ENCODE peak calls at places on chromosomes 6 and 20, in four cellular contexts. One of them, this sample, is unnamed.

GRCh38 chr6:47235964-47236760 is 73.5 kb downstream of the TNFRSF21 start:
- DNase-seq in AG09319: no peak
- DNase-seq in thyroid gland: peak
- DNase-seq in iris pigment epithelial cell: no peak
- DNase-seq in this sample: no peak

GRCh38 chr20:58833921-58834320 is 16.8 kb downstream of the GNAS-AS1 start:
- DNase-seq in AG09319: no peak
- DNase-seq in thyroid gland: no peak
- DNase-seq in iris pigment epithelial cell: peak
- DNase-seq in this sample: no peak

GRCh38 chr20:38434310-38434741 is 802 bp downstream of the SNHG17 start:
- DNase-seq in AG09319: no peak
- DNase-seq in thyroid gland: peak
- DNase-seq in iris pigment epithelial cell: peak
- DNase-seq in this sample: peak

GRCh38 chr6:21829126-21829525 is 235.6 kb downstream of the SOX4 start:
- DNase-seq in AG09319: no peak
- DNase-seq in thyroid gland: no peak
- DNase-seq in iris pigment epithelial cell: no peak
- DNase-seq in this sample: no peak

GRCh38 chr6:161406633-161407032 is 132.8 kb upstream of the AGPAT4 start:
- DNase-seq in AG09319: peak
- DNase-seq in thyroid gland: no peak
- DNase-seq in iris pigment epithelial cell: peak
- DNase-seq in this sample: peak

GRCh38 chr6:117600008-117600743 is 2.1 kb downstream of the GOPC start:
- DNase-seq in AG09319: no peak
- DNase-seq in thyroid gland: no peak
- DNase-seq in iris pigment epithelial cell: peak
- DNase-seq in this sample: peak

GRCh38 chr6:155882527-155883333 is 427.1 kb upstream of the NOX3 start:
- DNase-seq in AG09319: no peak
- DNase-seq in thyroid gland: no peak
- DNase-seq in iris pigment epithelial cell: peak
- DNase-seq in this sample: peak

GRCh38 chr6:27076116-27076515 is 171.4 kb upstream of the PRSS16 start:
- DNase-seq in AG09319: no peak
- DNase-seq in thyroid gland: no peak
- DNase-seq in iris pigment epithelial cell: no peak
- DNase-seq in this sample: no peak

GRCh38 chr6:56637640-56638039 is 5.0 kb downstream of the DST start:
- DNase-seq in AG09319: peak
- DNase-seq in thyroid gland: no peak
- DNase-seq in iris pigment epithelial cell: peak
- DNase-seq in this sample: peak

GRCh38 chr6:15663057-15663638 is 320 bp upstream of the DTNBP1 start:
- DNase-seq in AG09319: peak
- DNase-seq in thyroid gland: no peak
- DNase-seq in iris pigment epithelial cell: peak
- DNase-seq in this sample: peak

GRCh38 chr20:44637490-44638372 is 13.8 kb downstream of the ADA start:
- DNase-seq in AG09319: no peak
- DNase-seq in thyroid gland: peak
- DNase-seq in iris pigment epithelial cell: no peak
- DNase-seq in this sample: no peak

GRCh38 chr20:60765821-60766403 is 486.1 kb upstream of the CDH4 start:
- DNase-seq in AG09319: no peak
- DNase-seq in thyroid gland: peak
- DNase-seq in iris pigment epithelial cell: no peak
- DNase-seq in this sample: no peak

GRCh38 chr20:3613821-3614440 is 49.3 kb downstream of the GFRA4 start:
- DNase-seq in AG09319: peak
- DNase-seq in thyroid gland: peak
- DNase-seq in iris pigment epithelial cell: peak
- DNase-seq in this sample: peak

GRCh38 chr6:40083141-40083920 is 149.1 kb upstream of the MOCS1 start:
- DNase-seq in AG09319: no peak
- DNase-seq in thyroid gland: no peak
- DNase-seq in iris pigment epithelial cell: no peak
- DNase-seq in this sample: no peak

GRCh38 chr20:48734104-48734749 is 93.6 kb downstream of the PREX1 start:
- DNase-seq in AG09319: no peak
- DNase-seq in thyroid gland: no peak
- DNase-seq in iris pigment epithelial cell: no peak
- DNase-seq in this sample: no peak

GRCh38 chr6:34052071-34052825 is 93.6 kb downstream of the GRM4 start:
- DNase-seq in AG09319: no peak
- DNase-seq in thyroid gland: no peak
- DNase-seq in iris pigment epithelial cell: no peak
- DNase-seq in this sample: no peak

GRCh38 chr6:130390890-130391289 is 25.1 kb downstream of the TMEM200A start:
- DNase-seq in AG09319: no peak
- DNase-seq in thyroid gland: no peak
- DNase-seq in iris pigment epithelial cell: no peak
- DNase-seq in this sample: no peak

GRCh38 chr20:10079964-10080363 is 45.2 kb downstream of the ANKEF1 start:
- DNase-seq in AG09319: peak
- DNase-seq in thyroid gland: peak
- DNase-seq in iris pigment epithelial cell: peak
- DNase-seq in this sample: peak

GRCh38 chr6:13304580-13305255 is 23.6 kb downstream of the TBC1D7 start:
- DNase-seq in AG09319: no peak
- DNase-seq in thyroid gland: no peak
- DNase-seq in iris pigment epithelial cell: peak
- DNase-seq in this sample: no peak

GRCh38 chr6:35148167-35148741 is 7.1 kb upstream of the TCP11 start:
- DNase-seq in AG09319: no peak
- DNase-seq in thyroid gland: peak
- DNase-seq in iris pigment epithelial cell: peak
- DNase-seq in this sample: peak

GRCh38 chr6:36618366-36619355 is 24.5 kb downstream of the SRSF3 start:
- DNase-seq in AG09319: no peak
- DNase-seq in thyroid gland: no peak
- DNase-seq in iris pigment epithelial cell: no peak
- DNase-seq in this sample: no peak

GRCh38 chr6:4828187-4828698 is 52.0 kb downstream of the CDYL start:
- DNase-seq in AG09319: no peak
- DNase-seq in thyroid gland: no peak
- DNase-seq in iris pigment epithelial cell: no peak
- DNase-seq in this sample: no peak

GRCh38 chr20:22768779-22769178 is 184.4 kb upstream of the FOXA2 start:
- DNase-seq in AG09319: no peak
- DNase-seq in thyroid gland: no peak
- DNase-seq in iris pigment epithelial cell: peak
- DNase-seq in this sample: no peak

GRCh38 chr6:87803784-87804183 is 101.8 kb upstream of the AKIRIN2 start:
- DNase-seq in AG09319: no peak
- DNase-seq in thyroid gland: no peak
- DNase-seq in iris pigment epithelial cell: no peak
- DNase-seq in this sample: no peak

GRCh38 chr20:51206032-51206662 is 183.2 kb upstream of the KCNG1 start:
- DNase-seq in AG09319: no peak
- DNase-seq in thyroid gland: no peak
- DNase-seq in iris pigment epithelial cell: no peak
- DNase-seq in this sample: no peak

GRCh38 chr6:41284726-41285125 is 1.8 kb downstream of the TREM1 start:
- DNase-seq in AG09319: no peak
- DNase-seq in thyroid gland: peak
- DNase-seq in iris pigment epithelial cell: peak
- DNase-seq in this sample: peak

GRCh38 chr6:139919107-139920026 is 544.9 kb upstream of the CITED2 start:
- DNase-seq in AG09319: no peak
- DNase-seq in thyroid gland: no peak
- DNase-seq in iris pigment epithelial cell: no peak
- DNase-seq in this sample: no peak

GRCh38 chr20:20946122-20946759 is 159.9 kb downstream of the LINC00237 start:
- DNase-seq in AG09319: no peak
- DNase-seq in thyroid gland: no peak
- DNase-seq in iris pigment epithelial cell: peak
- DNase-seq in this sample: no peak

GRCh38 chr20:43985121-43985520 is 70.5 kb downstream of the TOX2 start:
- DNase-seq in AG09319: no peak
- DNase-seq in thyroid gland: no peak
- DNase-seq in iris pigment epithelial cell: no peak
- DNase-seq in this sample: no peak

GRCh38 chr6:67345946-67346345 is 1289.1 kb upstream of the ADGRB3 start:
- DNase-seq in AG09319: no peak
- DNase-seq in thyroid gland: no peak
- DNase-seq in iris pigment epithelial cell: peak
- DNase-seq in this sample: no peak

GRCh38 chr6:43391448-43392031 is 22.1 kb upstream of the ZNF318 start:
- DNase-seq in AG09319: no peak
- DNase-seq in thyroid gland: no peak
- DNase-seq in iris pigment epithelial cell: no peak
- DNase-seq in this sample: no peak

GRCh38 chr20:4135385-4136077 is 120.2 kb upstream of the RNF24 start:
- DNase-seq in AG09319: peak
- DNase-seq in thyroid gland: no peak
- DNase-seq in iris pigment epithelial cell: peak
- DNase-seq in this sample: peak

GRCh38 chr6:48426636-48427035 is 315.6 kb upstream of the PTCHD4 start:
- DNase-seq in AG09319: peak
- DNase-seq in thyroid gland: no peak
- DNase-seq in iris pigment epithelial cell: peak
- DNase-seq in this sample: peak

This sample was measured in IMR-90.